ENCODE peak calls at places on chromosomes 16 and 17, in eight cellular contexts. Q is H1, Z is fibroblast of villous mesenchyme, X is WTC11, M is neural crest cell, N is progenitor cell of endocrine pancreas, D is OCI-LY7, H is retinal pigment epithelial cell. W is an unnamed sample.

GRCh38 chr16:74844041-74844826 is 69.6 kb upstream of the FA2H start:
- DNase-seq in Z (no peak), H (no peak), N (no peak), Q (no peak), D (no peak), M (no peak), X (no peak), W (no peak)

GRCh38 chr16:24626251-24626650 is 86.9 kb downstream of the RBBP6 start:
- DNase-seq in N (no peak), Q (no peak), X (no peak), H (no peak), D (no peak), M (no peak), Z (peak), W (no peak)

GRCh38 chr17:63974594-63975192 is 2.0 kb upstream of the SCN4A start:
- DNase-seq in Q (no peak), N (no peak), X (no peak), H (no peak), Z (no peak), M (no peak), D (no peak), W (no peak)

GRCh38 chr17:33531311-33531710 is 238.2 kb upstream of the ASIC2 start:
- DNase-seq in Z (no peak), X (no peak), N (no peak), D (no peak), Q (no peak), H (no peak), M (no peak), W (no peak)

GRCh38 chr17:83200231-83200699 is 120.9 kb downstream of the METRNL start:
- DNase-seq in H (no peak), Q (no peak), M (no peak), X (peak), N (no peak), Z (no peak), D (no peak), W (no peak)

GRCh38 chr16:66547101-66547989 is 2.6 kb downstream of the TK2 start:
- DNase-seq in X (no peak), M (no peak), H (no peak), Q (no peak), N (no peak), D (no peak), Z (no peak), W (no peak)

GRCh38 chr17:61425682-61426481 is 26.2 kb downstream of the TBX2 start:
- DNase-seq in X (peak), M (no peak), Q (no peak), D (no peak), H (no peak), Z (no peak), N (no peak), W (peak)

GRCh38 chr17:7179317-7180254 is at the start of gene ASGR1:
- DNase-seq in Z (no peak), M (no peak), X (no peak), H (no peak), D (no peak), Q (no peak), N (no peak), W (no peak)

GRCh38 chr16:31354394-31355291 is at the start of gene ITGAX:
- DNase-seq in X (no peak), H (peak), Z (peak), D (no peak), M (no peak), Q (no peak), N (no peak), W (peak)

GRCh38 chr17:42112552-42113176 is at the start of gene DHX58:
- DNase-seq in M (no peak), X (no peak), Z (peak), Q (no peak), H (peak), N (no peak), D (peak), W (peak)

GRCh38 chr17:21132428-21132827 is 5.7 kb downstream of the DHRS7B start:
- DNase-seq in N (no peak), X (no peak), M (no peak), Q (no peak), Z (no peak), D (no peak), H (no peak), W (no peak)

GRCh38 chr17:21127508-21128077 is 829 bp downstream of the DHRS7B start:
- DNase-seq in Q (no peak), X (no peak), M (no peak), N (no peak), D (no peak), Z (peak), H (no peak), W (no peak)

GRCh38 chr17:21126645-21127507 is at the start of gene DHRS7B:
- DNase-seq in D (peak), X (peak), N (peak), Q (peak), H (peak), M (peak), Z (peak), W (peak)

GRCh38 chr17:21131090-21131616 is 4.4 kb downstream of the DHRS7B start:
- DNase-seq in D (no peak), N (no peak), Q (no peak), X (no peak), Z (no peak), H (no peak), M (no peak), W (no peak)

DNA sequence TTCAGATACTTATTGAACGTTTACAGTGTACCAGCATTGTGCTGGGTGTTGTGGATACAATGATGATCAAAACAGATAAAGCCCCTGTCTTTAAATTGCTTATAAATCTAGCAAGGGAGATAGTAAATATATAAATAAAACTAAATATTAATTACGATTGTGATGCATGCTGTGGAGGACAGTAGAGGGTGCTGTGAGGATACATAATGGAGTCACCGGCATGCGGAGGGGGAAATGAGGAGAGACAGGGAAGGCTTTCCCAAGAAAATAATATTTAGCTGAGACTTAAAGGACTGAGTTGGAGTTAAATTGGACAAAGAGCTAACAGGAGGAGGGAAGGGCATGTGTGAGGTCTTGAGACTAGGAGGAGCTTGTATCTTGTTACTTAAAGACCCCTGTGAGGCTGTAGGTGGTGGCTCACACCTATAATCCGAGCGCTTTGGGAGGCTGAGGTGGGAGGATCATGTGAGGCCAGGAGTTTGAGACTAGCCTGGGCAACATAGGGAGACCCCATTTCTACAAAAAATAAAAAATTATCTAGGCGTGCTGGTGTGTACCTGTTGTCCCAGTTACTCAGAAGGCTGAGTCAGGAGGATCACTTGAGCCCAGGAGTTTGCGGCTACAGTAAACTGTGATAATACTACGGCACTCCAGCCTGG is 2.4 kb downstream of the DHRS7B start:
- DNase-seq in N (no peak), D (no peak), H (no peak), Z (peak), M (no peak), X (no peak), Q (no peak), W (no peak)
- TF ChIP-seq CTCF in N (peak), D (peak), H (peak), Z (peak), M (peak), X (no peak), Q (peak), W (no peak)

DNA sequence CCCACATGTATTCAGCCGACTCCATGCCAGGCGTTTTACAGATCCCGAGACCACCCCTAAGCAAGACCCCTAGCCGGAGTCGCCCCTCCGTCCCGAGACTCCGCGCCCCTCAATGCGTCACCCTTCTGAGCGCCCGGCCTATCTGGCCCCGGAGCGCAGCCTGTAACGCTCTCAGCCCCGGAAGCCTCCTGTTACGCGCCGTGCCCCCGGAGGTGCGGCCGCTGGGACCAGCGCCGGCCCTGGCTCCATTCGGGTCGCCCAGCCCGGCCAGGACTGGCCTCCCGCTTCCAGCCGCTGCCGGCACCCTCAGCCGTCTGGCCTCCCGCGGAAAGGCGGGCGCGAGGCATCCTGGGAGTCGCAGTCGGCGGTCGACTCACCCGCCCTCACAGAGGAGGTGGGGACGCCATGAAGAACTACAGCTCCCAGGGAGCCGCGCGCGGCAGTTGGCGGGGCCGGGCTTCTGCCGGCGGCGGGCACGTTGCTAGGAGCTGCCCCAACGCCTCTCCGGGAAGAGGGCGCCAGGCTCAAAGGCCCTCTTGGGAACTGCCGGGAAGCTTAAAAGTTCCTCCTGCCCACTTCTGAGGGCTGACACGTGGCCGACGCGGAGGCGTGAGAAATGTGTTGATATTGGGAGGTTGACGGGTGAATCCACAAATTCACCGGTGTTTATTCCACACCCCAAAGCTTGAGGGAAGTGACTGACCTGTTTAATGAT is at the start of gene FBF1:
- DNase-seq in N (peak), D (peak), X (peak), Q (peak), Z (peak), H (peak), M (peak), W (peak)
- TF ChIP-seq CTCF in N (peak), D (peak), X (no peak), Q (peak), Z (no peak), H (no peak), M (no peak), W (no peak)

GRCh38 chr17:44095647-44096496 is 25.3 kb downstream of the G6PC3 start:
- DNase-seq in M (peak), Q (peak), N (peak), D (no peak), H (peak), X (peak), Z (peak), W (no peak)
- TF ChIP-seq CTCF in M (no peak), Q (no peak), N (no peak), D (no peak), H (peak), X (no peak), Z (peak), W (no peak)

GRCh38 chr17:81905993-81906392 is 4.0 kb downstream of the NPB start:
- DNase-seq in X (no peak), H (no peak), M (no peak), N (no peak), D (no peak), Q (no peak), Z (no peak), W (no peak)

GRCh38 chr17:81907219-81908145 is 3.7 kb downstream of the PCYT2 start:
- DNase-seq in Q (no peak), H (no peak), M (no peak), Z (no peak), D (no peak), N (no peak), X (no peak), W (no peak)

GRCh38 chr17:81904600-81905423 is 2.8 kb downstream of the NPB start:
- DNase-seq in X (no peak), D (no peak), Z (no peak), M (no peak), H (no peak), Q (no peak), N (peak), W (no peak)

GRCh38 chr17:81905424-81905875 is 3.4 kb downstream of the NPB start:
- DNase-seq in D (no peak), X (no peak), M (no peak), Z (no peak), Q (no peak), N (no peak), H (no peak), W (no peak)

GRCh38 chr17:81906476-81907218 is 4.6 kb downstream of the PCYT2 start:
- DNase-seq in M (no peak), Q (no peak), N (no peak), Z (no peak), D (peak), H (no peak), X (peak), W (no peak)
- TF ChIP-seq CTCF in M (no peak), Q (peak), N (no peak), Z (no peak), D (peak), H (peak), X (no peak), W (no peak)

GRCh38 chr16:16045879-16046278 is 96.5 kb downstream of the ABCC1 start:
- DNase-seq in N (no peak), H (no peak), Z (no peak), D (peak), Q (no peak), X (peak), M (no peak), W (no peak)
- TF ChIP-seq CTCF in N (peak), H (peak), Z (peak), D (peak), Q (no peak), X (peak), M (peak), W (no peak)

GRCh38 chr17:74859439-74860228 is at the start of gene GRIN2C:
- DNase-seq in X (no peak), Z (no peak), D (no peak), N (no peak), M (peak), H (no peak), Q (no peak), W (peak)
- TF ChIP-seq CTCF in X (peak), Z (no peak), D (peak), N (peak), M (peak), H (no peak), Q (peak), W (peak)

DNA sequence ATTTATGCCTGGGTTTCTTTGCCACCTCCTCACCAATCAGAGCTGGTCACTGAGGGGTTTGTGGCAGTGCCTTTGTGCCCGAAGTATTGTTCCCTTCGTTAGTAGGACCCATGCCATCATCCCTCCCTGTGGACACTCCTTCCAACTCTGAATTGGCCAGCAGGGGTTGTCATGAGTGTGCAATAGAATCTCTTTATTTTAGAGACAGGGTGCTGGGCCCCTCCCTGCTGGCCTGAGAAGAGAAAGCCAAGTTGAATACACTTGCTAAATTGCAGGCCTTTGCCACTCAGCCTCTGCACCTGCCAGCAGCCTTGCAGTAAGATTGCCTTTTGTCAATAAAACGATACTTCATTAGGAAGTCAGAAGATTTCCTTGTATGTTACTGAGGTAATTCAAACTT is 40.7 kb upstream of the SLC12A3 start:
- DNase-seq in X (no peak), D (peak), Q (no peak), N (no peak), Z (no peak), H (no peak), M (peak), W (no peak)
- TF ChIP-seq CTCF in X (no peak), D (peak), Q (no peak), N (peak), Z (peak), H (peak), M (peak), W (no peak)

DNA sequence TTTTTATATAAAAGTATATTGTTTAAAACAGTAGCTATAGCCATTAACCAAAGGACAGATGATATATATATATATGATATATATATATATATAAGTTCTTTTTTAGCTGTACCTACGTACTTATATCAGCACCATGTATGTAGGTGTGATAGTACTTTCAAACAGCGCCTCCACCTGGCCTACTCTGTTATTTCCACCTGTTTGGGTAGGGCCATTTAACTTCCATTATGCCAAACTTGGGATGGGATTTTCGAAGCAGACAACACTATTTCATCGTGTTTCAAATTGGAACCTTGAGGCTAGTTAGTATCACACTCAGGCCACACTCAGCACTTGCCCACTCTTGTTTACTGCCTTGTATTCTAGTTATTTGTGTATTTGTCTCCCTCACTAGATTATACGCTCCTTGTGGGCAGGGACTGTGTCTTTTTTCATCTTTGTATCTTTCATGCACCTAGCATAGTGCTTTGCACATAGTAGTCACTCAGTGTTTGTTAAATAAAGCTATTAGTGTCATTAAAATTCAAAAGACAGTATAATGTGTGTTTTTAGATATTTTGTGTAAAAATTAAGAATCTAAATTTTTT is 11.8 kb upstream of the CLTC start:
- DNase-seq in N (no peak), D (peak), Z (no peak), X (peak), Q (no peak), H (no peak), M (no peak), W (no peak)
- TF ChIP-seq CTCF in N (peak), D (peak), Z (peak), X (peak), Q (peak), H (peak), M (peak), W (no peak)

DNA sequence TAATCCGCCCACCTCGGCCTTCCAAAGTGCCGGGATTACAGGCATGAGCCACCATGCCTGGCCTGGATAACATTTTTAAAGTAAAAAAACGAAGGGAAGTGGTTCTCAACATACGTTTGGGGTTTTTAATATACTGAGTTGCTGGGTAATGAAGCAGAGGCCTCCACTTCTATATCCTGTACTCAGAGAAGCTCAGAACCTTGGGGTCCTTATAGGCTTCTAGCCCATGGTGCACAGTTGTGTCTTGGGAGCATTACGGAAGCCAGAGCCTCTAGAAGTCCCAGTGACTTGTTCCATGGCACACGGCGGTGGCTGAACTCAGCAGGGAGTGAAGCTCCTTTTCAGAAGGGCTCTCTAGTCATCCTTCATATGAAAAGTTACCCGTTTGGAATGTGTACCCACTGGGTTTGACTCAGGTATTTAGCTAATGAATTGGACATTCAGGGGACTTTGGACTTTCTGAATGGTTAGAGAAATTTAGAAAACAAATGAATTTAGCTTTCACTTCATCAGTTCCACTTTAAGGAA is 67.0 kb downstream of the SEC14L1 start:
- DNase-seq in Z (no peak), M (no peak), H (no peak), N (no peak), Q (no peak), D (no peak), X (no peak), W (no peak)
- TF ChIP-seq CTCF in Z (no peak), M (no peak), H (no peak), N (no peak), Q (no peak), D (no peak), X (no peak), W (no peak)

GRCh38 chr17:11296994-11297393 is 56.0 kb downstream of the SHISA6 start:
- DNase-seq in D (peak), Q (no peak), Z (no peak), X (no peak), M (no peak), N (no peak), H (no peak), W (no peak)
- TF ChIP-seq CTCF in D (peak), Q (peak), Z (no peak), X (no peak), M (peak), N (peak), H (peak), W (no peak)

W was measured in GM20000.